ENCODE peak calls at places on chromosomes 12 and 14, in nine cellular contexts. Y is AG09319; Q is kidney glomerular epithelial cell; D is stimulated activated naive CD4-positive, alpha-beta T cell; Z is activated CD4-positive, alpha-beta T cell treated with anti-CD3 and anti-CD28 coated beads, Interleukin-2, amount 50 U/mL, for 48 hours; O is NCI-H345; G is CD8-positive, alpha-beta T cell; C is HTR-8/SVneo; N is WTC11. V is an unnamed sample.

GRCh38 chr14:24232121-24232644 is at the start of gene NEDD8:
- DNase-seq in Y (peak; percentile 76), C (peak; percentile 74), G (peak; percentile 79), D (peak; percentile 89), O (peak; percentile 85), Q (peak; percentile 92), N (peak; percentile 86), Z (peak; percentile 94), V (peak; percentile 78)

GRCh38 chr12:112537710-112538396 is 119.1 kb downstream of the PTPN11 start:
- DNase-seq in Y (no peak), Z (no peak), C (peak; percentile 75), O (no peak), D (no peak), Q (peak; percentile 25), N (peak; percentile 33), G (no peak), V (no peak)

GRCh38 chr12:106416273-106416672 is 58.7 kb downstream of the POLR3B start:
- DNase-seq in Y (no peak), O (no peak), D (no peak), G (no peak), Z (no peak), N (no peak), Q (peak; percentile 83), C (no peak), V (no peak)

GRCh38 chr12:25249951-25250738 is 584 bp downstream of the KRAS start:
- DNase-seq in Y (no peak), D (peak; percentile 53), O (peak; percentile 53), C (no peak), Q (peak; percentile 33), G (peak; percentile 19), N (peak; percentile 34), Z (peak; percentile 58), V (no peak)

GRCh38 chr12:12016284-12017100 is 54.2 kb upstream of the BCL2L14 start:
- DNase-seq in Z (peak; percentile 56), O (no peak), Q (no peak), N (no peak), D (no peak), G (no peak), C (no peak), Y (no peak), V (no peak)

GRCh38 chr12:22443379-22444316 is 100.7 kb downstream of the C2CD5 start:
- DNase-seq in N (peak; percentile 55), G (peak; percentile 45), Z (peak; percentile 57), Q (peak; percentile 77), C (peak; percentile 53), O (peak; percentile 66), D (peak; percentile 62), Y (no peak), V (peak; percentile 6)

GRCh38 chr12:67025543-67026114 is 243.5 kb upstream of the CAND1 start:
- DNase-seq in Z (peak; percentile 70), G (peak; percentile 18), N (peak; percentile 81), Q (peak; percentile 43), C (peak; percentile 54), D (peak; percentile 34), Y (no peak), O (peak; percentile 51), V (no peak)

GRCh38 chr12:13183621-13184020 is 12.9 kb upstream of the EMP1 start:
- DNase-seq in O (no peak), N (no peak), C (no peak), Y (no peak), D (no peak), Z (no peak), G (no peak), Q (no peak), V (no peak)

GRCh38 chr14:100623961-100624360 is 36.7 kb upstream of the BEGAIN start:
- DNase-seq in Z (no peak), N (no peak), D (no peak), O (no peak), G (no peak), Y (no peak), Q (no peak), C (no peak), V (no peak)

GRCh38 chr14:23076785-23077408 is 18.0 kb downstream of the ACIN1 start:
- DNase-seq in Q (no peak), G (no peak), N (no peak), D (no peak), O (no peak), Y (no peak), C (no peak), Z (no peak), V (no peak)

GRCh38 chr12:92544321-92544720 is 158.5 kb upstream of the PLEKHG7 start:
- DNase-seq in C (no peak), Y (no peak), Q (no peak), Z (no peak), G (no peak), O (no peak), N (no peak), D (no peak), V (no peak)

GRCh38 chr14:86530457-86530856 is 1000.5 kb downstream of the FLRT2 start:
- DNase-seq in D (no peak), Y (no peak), C (no peak), Z (no peak), O (no peak), N (peak; percentile 16), G (no peak), Q (no peak), V (no peak)

GRCh38 chr14:31319701-31320100 is 100.6 kb downstream of the HEATR5A start:
- DNase-seq in Y (no peak), D (no peak), O (no peak), C (no peak), Z (no peak), N (no peak), Q (no peak), G (no peak), V (no peak)

GRCh38 chr14:96066976-96067375 is 27.8 kb downstream of the C14orf132 start:
- DNase-seq in Z (no peak), O (no peak), Q (no peak), C (no peak), D (no peak), Y (no peak), G (no peak), N (no peak), V (no peak)

GRCh38 chr12:117216686-117217085 is 26.4 kb upstream of the FBXO21 start:
- DNase-seq in Y (no peak), Z (no peak), C (no peak), N (no peak), G (no peak), D (no peak), O (no peak), Q (no peak), V (no peak)

GRCh38 chr12:93032748-93033147 is 103.7 kb upstream of the EEA1 start:
- DNase-seq in C (no peak), Y (peak; percentile 8), O (no peak), N (no peak), Q (no peak), G (no peak), Z (no peak), D (no peak), V (no peak)

GRCh38 chr12:128083132-128083729 is 183.7 kb upstream of the TMEM132C start:
- DNase-seq in Z (no peak), Y (no peak), G (no peak), Q (no peak), N (no peak), C (no peak), O (no peak), D (no peak), V (no peak)

GRCh38 chr12:851913-852312 is 97.6 kb downstream of the RAD52 start:
- DNase-seq in C (peak; percentile 23), Z (no peak), N (no peak), Q (peak; percentile 7), O (no peak), D (no peak), G (no peak), Y (peak; percentile 27), V (no peak)

GRCh38 chr14:96634481-96634880 is 132.3 kb downstream of the PAPOLA start:
- DNase-seq in Y (no peak), D (no peak), G (no peak), Q (no peak), N (no peak), O (no peak), C (no peak), Z (no peak), V (no peak)

GRCh38 chr12:6114476-6114870 is 10.0 kb downstream of the VWF start:
- DNase-seq in O (no peak), N (no peak), G (no peak), D (no peak), Q (no peak), Z (no peak), C (no peak), Y (no peak), V (no peak)

GRCh38 chr14:29712586-29712985 is 215.1 kb downstream of the PRKD1 start:
- DNase-seq in G (no peak), Q (no peak), C (no peak), N (no peak), Y (no peak), O (peak; percentile 35), Z (no peak), D (no peak), V (no peak)

GRCh38 chr12:52658196-52658595 is 6.2 kb upstream of the KRT2 start:
- DNase-seq in O (no peak), C (no peak), N (no peak), Y (no peak), Z (no peak), Q (no peak), G (no peak), D (no peak), V (no peak)

GRCh38 chr12:78439666-78440065 is 424.9 kb upstream of the SYT1 start:
- DNase-seq in Y (no peak), Q (no peak), N (no peak), G (no peak), O (no peak), Z (no peak), D (no peak), C (no peak), V (no peak)

GRCh38 chr12:6764011-6764828 is 1.9 kb upstream of the PTMS start:
- DNase-seq in D (peak; percentile 44), O (peak; percentile 99), Y (peak; percentile 97), N (peak; percentile 96), C (peak; percentile 99), G (no peak), Q (peak; percentile 98), Z (peak; percentile 65), V (peak; percentile 91)

GRCh38 chr12:86712425-86712843 is 456.2 kb upstream of the MGAT4C start:
- DNase-seq in D (no peak), Z (no peak), G (no peak), N (no peak), Q (peak; percentile 94), Y (peak; percentile 85), C (peak; percentile 65), O (no peak), V (no peak)

GRCh38 chr12:80709811-80710726 is 2.6 kb downstream of the MYF6 start:
- DNase-seq in G (no peak), Z (no peak), N (peak; percentile 62), C (no peak), D (no peak), Q (no peak), Y (no peak), O (no peak), V (no peak)

GRCh38 chr12:132275110-132275531 is 54.3 kb downstream of the GALNT9 start:
- DNase-seq in N (peak; percentile 66), Y (no peak), C (peak; percentile 83), D (no peak), Q (no peak), Z (no peak), O (no peak), G (no peak), V (no peak)

GRCh38 chr14:102469261-102469660 is 40.3 kb downstream of the ANKRD9 start:
- DNase-seq in D (no peak), O (no peak), N (no peak), Q (no peak), Z (no peak), Y (no peak), C (no peak), G (no peak), V (no peak)

GRCh38 chr14:67964391-67964812 is 144.8 kb downstream of the RAD51B start:
- DNase-seq in Z (no peak), Q (no peak), O (no peak), G (no peak), D (no peak), Y (peak; percentile 69), C (no peak), N (no peak), V (no peak)

GRCh38 chr14:53924754-53925153 is 31.9 kb downstream of the BMP4 start:
- DNase-seq in Q (peak; percentile 96), Y (peak; percentile 55), O (no peak), G (no peak), Z (no peak), C (peak; percentile 87), N (no peak), D (no peak), V (no peak)

GRCh38 chr12:29270446-29270845 is 110.5 kb downstream of the ERGIC2 start:
- DNase-seq in N (no peak), Q (no peak), Y (no peak), G (no peak), C (no peak), D (no peak), Z (no peak), O (no peak), V (no peak)

V was measured in thoracic aorta.